ENCODE peak calls at places on chromosomes 16 and 17, in four cellular contexts. One of them, this sample, is unnamed.

GRCh38 chr16:75312875-75313274 is 61.5 kb upstream of the BCAR1 start:
- DNase-seq in heart left ventricle: no peak
- DNase-seq in left ventricle myocardium inferior: no peak
- DNase-seq in cardiac muscle cell: no peak
- DNase-seq in this sample: no peak

GRCh38 chr16:85094176-85094805 is 18.0 kb downstream of the CIBAR2 start:
- DNase-seq in heart left ventricle: no peak
- DNase-seq in left ventricle myocardium inferior: no peak
- DNase-seq in cardiac muscle cell: no peak
- DNase-seq in this sample: no peak

GRCh38 chr17:2211661-2212327 is 91.8 kb downstream of the SMG6 start:
- DNase-seq in heart left ventricle: no peak
- DNase-seq in left ventricle myocardium inferior: no peak
- DNase-seq in cardiac muscle cell: no peak
- DNase-seq in this sample: no peak

GRCh38 chr17:72422505-72423285 is 301.9 kb downstream of the SOX9 start:
- DNase-seq in heart left ventricle: no peak
- DNase-seq in left ventricle myocardium inferior: peak
- DNase-seq in cardiac muscle cell: peak
- DNase-seq in this sample: peak

GRCh38 chr17:49015924-49016774 is 19.0 kb downstream of the IGF2BP1 start:
- DNase-seq in heart left ventricle: no peak
- DNase-seq in left ventricle myocardium inferior: no peak
- DNase-seq in cardiac muscle cell: peak
- DNase-seq in this sample: no peak

GRCh38 chr17:17960500-17961050 is 11.6 kb downstream of the TOM1L2 start:
- DNase-seq in heart left ventricle: no peak
- DNase-seq in left ventricle myocardium inferior: no peak
- DNase-seq in cardiac muscle cell: no peak
- DNase-seq in this sample: no peak

GRCh38 chr17:520447-521167 is 168.0 kb upstream of the RPH3AL start:
- DNase-seq in heart left ventricle: no peak
- DNase-seq in left ventricle myocardium inferior: no peak
- DNase-seq in cardiac muscle cell: peak
- DNase-seq in this sample: peak

GRCh38 chr17:51703364-51704341 is 443.3 kb downstream of the UTP18 start:
- DNase-seq in heart left ventricle: peak
- DNase-seq in left ventricle myocardium inferior: peak
- DNase-seq in cardiac muscle cell: peak
- DNase-seq in this sample: peak

GRCh38 chr16:81516478-81517149 is 72.0 kb downstream of the CMIP start:
- DNase-seq in heart left ventricle: no peak
- DNase-seq in left ventricle myocardium inferior: no peak
- DNase-seq in cardiac muscle cell: no peak
- DNase-seq in this sample: no peak

GRCh38 chr16:56600398-56600999 is 7.9 kb upstream of the MT2A start:
- DNase-seq in heart left ventricle: no peak
- DNase-seq in left ventricle myocardium inferior: no peak
- DNase-seq in cardiac muscle cell: peak
- DNase-seq in this sample: peak

GRCh38 chr16:89828870-89829629 is 775 bp downstream of the SPIRE2 start:
- DNase-seq in heart left ventricle: no peak
- DNase-seq in left ventricle myocardium inferior: no peak
- DNase-seq in cardiac muscle cell: no peak
- DNase-seq in this sample: no peak
- H3K4me3 ChIP-seq in heart left ventricle: peak
- H3K4me3 ChIP-seq in left ventricle myocardium inferior: peak
- H3K4me3 ChIP-seq in cardiac muscle cell: peak
- H3K4me3 ChIP-seq in this sample: peak

DNA sequence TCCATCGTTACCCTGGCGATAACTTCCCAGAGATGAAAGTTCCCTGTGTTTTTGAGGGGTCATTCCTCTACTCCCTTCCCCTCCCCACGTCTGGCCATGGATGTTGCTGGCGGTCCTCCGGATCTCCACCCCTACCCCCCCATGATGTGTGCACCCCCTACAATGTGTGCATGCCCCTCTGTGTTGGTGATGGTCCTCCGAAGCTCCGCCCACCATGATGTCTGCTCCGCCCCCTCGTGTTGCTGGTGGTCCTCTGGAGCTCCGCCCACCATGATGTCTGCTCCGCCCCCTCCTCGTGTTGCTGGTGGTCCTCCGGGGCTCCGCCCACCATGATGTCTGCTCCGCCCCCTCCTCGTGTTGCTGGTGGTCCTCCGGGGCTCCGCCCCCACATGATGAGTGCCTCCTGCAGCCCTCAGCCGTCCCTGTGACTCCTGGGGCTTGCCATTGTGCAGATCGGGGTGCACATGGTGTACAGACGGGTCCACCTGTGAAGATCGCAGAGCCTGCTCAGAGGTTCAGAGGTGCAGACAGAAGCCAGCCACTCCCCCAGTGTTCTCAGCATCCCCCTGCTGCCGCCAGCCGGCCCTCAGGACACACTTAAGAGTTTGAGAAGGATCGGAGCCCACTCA is 129.2 kb upstream of the CHMP6 start:
- DNase-seq in heart left ventricle: no peak
- DNase-seq in left ventricle myocardium inferior: no peak
- DNase-seq in cardiac muscle cell: no peak
- DNase-seq in this sample: no peak
- TF ChIP-seq CTCF in heart left ventricle: no peak
- TF ChIP-seq CTCF in left ventricle myocardium inferior: no peak
- TF ChIP-seq CTCF in cardiac muscle cell: no peak
- TF ChIP-seq CTCF in this sample: no peak

GRCh38 chr16:23678430-23679273 is at the start of gene PLK1:
- DNase-seq in heart left ventricle: peak
- DNase-seq in left ventricle myocardium inferior: peak
- DNase-seq in cardiac muscle cell: peak
- DNase-seq in this sample: peak

GRCh38 chr16:23682181-23682580 is 3.5 kb downstream of the PLK1 start:
- DNase-seq in heart left ventricle: no peak
- DNase-seq in left ventricle myocardium inferior: no peak
- DNase-seq in cardiac muscle cell: peak
- DNase-seq in this sample: peak

GRCh38 chr16:23676924-23677480 is 1.7 kb upstream of the PLK1 start:
- DNase-seq in heart left ventricle: no peak
- DNase-seq in left ventricle myocardium inferior: no peak
- DNase-seq in cardiac muscle cell: no peak
- DNase-seq in this sample: no peak

GRCh38 chr16:23679986-23680336 is 1.3 kb downstream of the PLK1 start:
- DNase-seq in heart left ventricle: no peak
- DNase-seq in left ventricle myocardium inferior: no peak
- DNase-seq in cardiac muscle cell: no peak
- DNase-seq in this sample: no peak

GRCh38 chr16:23679274-23679985 is 741 bp downstream of the PLK1 start:
- DNase-seq in heart left ventricle: no peak
- DNase-seq in left ventricle myocardium inferior: no peak
- DNase-seq in cardiac muscle cell: peak
- DNase-seq in this sample: peak
- H3K4me3 ChIP-seq in heart left ventricle: peak
- H3K4me3 ChIP-seq in left ventricle myocardium inferior: peak
- H3K4me3 ChIP-seq in cardiac muscle cell: peak
- H3K4me3 ChIP-seq in this sample: peak

DNA sequence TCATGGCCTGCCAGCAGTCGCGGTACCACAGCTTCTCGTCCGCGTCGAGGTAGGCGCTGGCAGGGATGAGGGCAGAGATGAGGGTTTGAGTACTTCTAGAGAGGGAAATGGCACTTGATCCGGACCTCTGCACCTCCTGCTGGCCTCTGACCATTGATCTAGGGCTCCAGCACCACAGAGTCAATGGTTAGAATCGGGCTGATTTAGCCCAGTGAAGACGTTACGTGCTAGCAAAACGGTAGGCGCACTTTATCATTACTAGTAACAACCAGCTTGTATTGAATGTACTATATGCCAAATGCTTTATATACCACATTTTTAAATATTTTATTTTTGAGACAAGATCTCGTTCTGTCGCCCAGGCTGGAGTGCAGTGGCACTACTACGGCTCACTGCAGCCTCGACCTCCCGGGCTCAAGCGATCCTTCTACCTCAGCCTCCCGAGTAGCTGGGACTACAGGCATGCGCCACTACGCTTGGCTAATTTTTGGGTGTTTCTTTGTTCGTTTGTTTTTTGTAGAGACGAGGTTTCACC is 526 bp downstream of the TSNAXIP1 start:
- DNase-seq in heart left ventricle: peak
- DNase-seq in left ventricle myocardium inferior: no peak
- DNase-seq in cardiac muscle cell: no peak
- DNase-seq in this sample: no peak
- TF ChIP-seq CTCF in heart left ventricle: no peak
- TF ChIP-seq CTCF in left ventricle myocardium inferior: no peak
- TF ChIP-seq CTCF in cardiac muscle cell: peak
- TF ChIP-seq CTCF in this sample: peak

GRCh38 chr16:1676661-1677060 is 1.4 kb upstream of the JPT2 start:
- DNase-seq in heart left ventricle: no peak
- DNase-seq in left ventricle myocardium inferior: no peak
- DNase-seq in cardiac muscle cell: no peak
- DNase-seq in this sample: no peak

GRCh38 chr16:1677942-1678499 is at the start of gene JPT2:
- DNase-seq in heart left ventricle: peak
- DNase-seq in left ventricle myocardium inferior: peak
- DNase-seq in cardiac muscle cell: peak
- DNase-seq in this sample: peak

GRCh38 chr16:1674751-1675664 is 3.1 kb upstream of the JPT2 start:
- DNase-seq in heart left ventricle: no peak
- DNase-seq in left ventricle myocardium inferior: no peak
- DNase-seq in cardiac muscle cell: peak
- DNase-seq in this sample: peak

GRCh38 chr16:1678500-1679098 is 520 bp downstream of the JPT2 start:
- DNase-seq in heart left ventricle: peak
- DNase-seq in left ventricle myocardium inferior: no peak
- DNase-seq in cardiac muscle cell: peak
- DNase-seq in this sample: peak

DNA sequence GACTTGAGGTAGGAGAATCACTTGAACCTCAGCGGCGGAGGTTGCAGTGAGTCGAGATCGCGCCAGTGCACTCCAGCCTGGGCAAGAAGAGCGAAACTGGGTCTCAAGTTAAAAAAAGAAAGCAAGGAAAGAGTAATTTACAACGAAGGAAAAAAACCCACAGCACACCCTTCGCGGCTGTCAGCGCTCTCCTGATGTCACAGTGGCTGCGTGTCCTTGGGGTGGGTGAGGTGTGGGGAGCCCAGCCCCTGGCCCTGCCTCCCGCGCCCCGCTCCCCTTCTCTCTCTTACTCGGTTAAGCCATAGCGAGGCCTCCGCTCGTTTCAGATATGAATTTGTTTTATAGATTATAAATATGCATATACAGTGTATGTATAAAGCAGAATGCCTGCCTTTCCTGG is 740 bp upstream of the JPT2 start:
- DNase-seq in heart left ventricle: no peak
- DNase-seq in left ventricle myocardium inferior: no peak
- DNase-seq in cardiac muscle cell: no peak
- DNase-seq in this sample: no peak
- H3K4me3 ChIP-seq in heart left ventricle: peak
- H3K4me3 ChIP-seq in left ventricle myocardium inferior: peak
- H3K4me3 ChIP-seq in cardiac muscle cell: peak
- H3K4me3 ChIP-seq in this sample: no peak

GRCh38 chr16:82630219-82630618 is 3.5 kb downstream of the CDH13 start:
- DNase-seq in heart left ventricle: no peak
- DNase-seq in left ventricle myocardium inferior: no peak
- DNase-seq in cardiac muscle cell: no peak
- DNase-seq in this sample: peak

GRCh38 chr16:82630688-82631087 is 3.9 kb downstream of the CDH13 start:
- DNase-seq in heart left ventricle: no peak
- DNase-seq in left ventricle myocardium inferior: no peak
- DNase-seq in cardiac muscle cell: peak
- DNase-seq in this sample: peak

GRCh38 chr16:82633964-82634600 is 7.3 kb downstream of the CDH13 start:
- DNase-seq in heart left ventricle: peak
- DNase-seq in left ventricle myocardium inferior: no peak
- DNase-seq in cardiac muscle cell: peak
- DNase-seq in this sample: peak

GRCh38 chr16:82629441-82630027 is 2.8 kb downstream of the CDH13 start:
- DNase-seq in heart left ventricle: no peak
- DNase-seq in left ventricle myocardium inferior: no peak
- DNase-seq in cardiac muscle cell: peak
- DNase-seq in this sample: peak

GRCh38 chr16:82631701-82632685 is 5.2 kb downstream of the CDH13 start:
- DNase-seq in heart left ventricle: no peak
- DNase-seq in left ventricle myocardium inferior: no peak
- DNase-seq in cardiac muscle cell: no peak
- DNase-seq in this sample: no peak
- TF ChIP-seq CTCF in heart left ventricle: no peak
- TF ChIP-seq CTCF in left ventricle myocardium inferior: peak
- TF ChIP-seq CTCF in cardiac muscle cell: peak
- TF ChIP-seq CTCF in this sample: peak

GRCh38 chr16:61834082-61834481 is 202.2 kb downstream of the CDH8 start:
- DNase-seq in heart left ventricle: no peak
- DNase-seq in left ventricle myocardium inferior: no peak
- DNase-seq in cardiac muscle cell: no peak
- DNase-seq in this sample: no peak
- H3K4me3 ChIP-seq in heart left ventricle: no peak
- H3K4me3 ChIP-seq in left ventricle myocardium inferior: no peak
- H3K4me3 ChIP-seq in cardiac muscle cell: no peak
- H3K4me3 ChIP-seq in this sample: no peak

GRCh38 chr17:78736526-78737079 is 45.5 kb downstream of the CYTH1 start:
- DNase-seq in heart left ventricle: peak
- DNase-seq in left ventricle myocardium inferior: peak
- DNase-seq in cardiac muscle cell: no peak
- DNase-seq in this sample: no peak

GRCh38 chr17:78737332-78737731 is 44.7 kb downstream of the CYTH1 start:
- DNase-seq in heart left ventricle: no peak
- DNase-seq in left ventricle myocardium inferior: no peak
- DNase-seq in cardiac muscle cell: peak
- DNase-seq in this sample: peak

GRCh38 chr17:78738245-78738644 is 43.8 kb downstream of the CYTH1 start:
- DNase-seq in heart left ventricle: no peak
- DNase-seq in left ventricle myocardium inferior: no peak
- DNase-seq in cardiac muscle cell: no peak
- DNase-seq in this sample: no peak

GRCh38 chr17:78739331-78739853 is 42.7 kb downstream of the CYTH1 start:
- DNase-seq in heart left ventricle: no peak
- DNase-seq in left ventricle myocardium inferior: no peak
- DNase-seq in cardiac muscle cell: no peak
- DNase-seq in this sample: no peak

DNA sequence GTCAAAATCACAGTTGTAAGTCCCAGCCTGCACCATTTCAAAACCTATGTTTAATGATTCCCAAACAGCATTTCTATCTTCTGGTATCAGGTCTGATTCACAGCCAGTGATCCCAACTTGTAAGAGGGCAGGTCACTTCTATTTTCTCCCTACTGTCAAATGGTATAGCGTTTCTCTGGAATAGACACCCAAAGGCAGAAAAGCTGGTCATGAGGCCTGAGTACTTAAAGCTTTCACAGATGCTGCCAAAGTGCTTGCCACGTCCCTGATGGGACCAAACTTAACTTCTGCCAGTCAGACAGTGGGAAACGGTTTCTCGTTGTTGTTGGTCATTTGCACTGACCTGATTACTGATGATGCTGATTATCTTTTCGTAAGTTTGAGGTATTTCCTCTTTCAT is 43.4 kb downstream of the CYTH1 start:
- DNase-seq in heart left ventricle: no peak
- DNase-seq in left ventricle myocardium inferior: no peak
- DNase-seq in cardiac muscle cell: no peak
- DNase-seq in this sample: no peak
- TF ChIP-seq CTCF in heart left ventricle: no peak
- TF ChIP-seq CTCF in left ventricle myocardium inferior: no peak
- TF ChIP-seq CTCF in cardiac muscle cell: no peak
- TF ChIP-seq CTCF in this sample: no peak

GRCh38 chr16:14186007-14186953 is 115.2 kb downstream of the MRTFB start:
- DNase-seq in heart left ventricle: no peak
- DNase-seq in left ventricle myocardium inferior: peak
- DNase-seq in cardiac muscle cell: peak
- DNase-seq in this sample: peak
- H3K4me3 ChIP-seq in heart left ventricle: peak
- H3K4me3 ChIP-seq in left ventricle myocardium inferior: peak
- H3K4me3 ChIP-seq in cardiac muscle cell: peak
- H3K4me3 ChIP-seq in this sample: peak

This sample was measured in fibroblast of pulmonary artery.